ENCODE peak calls at places on chromosomes 11 and 22, in ten cellular contexts. S, L, Z, E, C, J, D, V, G and R are unnamed samples.

GRCh38 chr11:123745764-123746451 is 4.4 kb upstream of the ZNF202 start:
- DNase-seq in S (no peak), L (no peak), Z (no peak), E (no peak), C (no peak), J (no peak), D (no peak), V (no peak), G (no peak), R (no peak)

GRCh38 chr11:66676279-66676919 is 1.3 kb downstream of the RBM4B start:
- DNase-seq in S (no peak), L (no peak), Z (no peak), E (no peak), C (no peak), J (no peak), D (no peak), V (peak), G (no peak), R (no peak)

GRCh38 chr22:29291215-29291614 is 15.2 kb upstream of the GAS2L1 start:
- DNase-seq in S (no peak), L (no peak), Z (no peak), E (no peak), C (no peak), J (no peak), D (no peak), V (no peak), G (no peak), R (no peak)

GRCh38 chr22:43622886-43623285 is 189.2 kb downstream of the EFCAB6 start:
- DNase-seq in S (no peak), L (no peak), Z (no peak), E (no peak), C (no peak), J (no peak), D (no peak), V (no peak), G (no peak), R (no peak)

GRCh38 chr11:12441081-12441801 is 63.9 kb downstream of the PARVA start:
- DNase-seq in S (no peak), L (no peak), Z (no peak), E (no peak), C (no peak), J (no peak), D (no peak), V (no peak), G (no peak), R (no peak)

GRCh38 chr11:85875505-85875904 is 20.3 kb downstream of the CCDC83 start:
- DNase-seq in S (no peak), L (no peak), Z (no peak), E (no peak), C (no peak), J (no peak), D (no peak), V (no peak), G (no peak), R (no peak)

GRCh38 chr22:45231293-45231692 is 9.4 kb downstream of the KIAA0930 start:
- DNase-seq in S (no peak), L (no peak), Z (no peak), E (no peak), C (no peak), J (no peak), D (no peak), V (no peak), G (no peak), R (no peak)

GRCh38 chr11:1921576-1922141 is 2.2 kb downstream of the TNNT3 start:
- DNase-seq in S (no peak), L (no peak), Z (no peak), E (no peak), C (peak), J (no peak), D (peak), V (peak), G (no peak), R (no peak)

GRCh38 chr22:34976886-34977285 is 89.1 kb upstream of the ISX start:
- DNase-seq in S (no peak), L (no peak), Z (no peak), E (no peak), C (no peak), J (no peak), D (no peak), V (no peak), G (no peak), R (no peak)

GRCh38 chr11:70364745-70365535 is 33.4 kb upstream of the CTTN start:
- DNase-seq in S (no peak), L (no peak), Z (peak), E (no peak), C (no peak), J (no peak), D (no peak), V (no peak), G (no peak), R (no peak)

GRCh38 chr11:7561562-7561961 is 47.8 kb downstream of the PPFIBP2 start:
- DNase-seq in S (no peak), L (no peak), Z (no peak), E (no peak), C (no peak), J (no peak), D (no peak), V (no peak), G (no peak), R (no peak)

GRCh38 chr22:38070250-38070921 is 13.2 kb downstream of the PICK1 start:
- DNase-seq in S (no peak), L (no peak), Z (no peak), E (no peak), C (no peak), J (no peak), D (no peak), V (no peak), G (no peak), R (no peak)

GRCh38 chr11:33801821-33802413 is 27.6 kb upstream of the FBXO3 start:
- DNase-seq in S (no peak), L (no peak), Z (no peak), E (no peak), C (no peak), J (no peak), D (no peak), V (no peak), G (no peak), R (no peak)

GRCh38 chr22:36397081-36397766 is 9.5 kb upstream of the MYH9 start:
- DNase-seq in S (no peak), L (no peak), Z (no peak), E (peak), C (no peak), J (no peak), D (no peak), V (no peak), G (peak), R (no peak)

GRCh38 chr22:39658367-39658766 is 87.8 kb downstream of the CACNA1I start:
- DNase-seq in S (no peak), L (no peak), Z (no peak), E (no peak), C (no peak), J (no peak), D (no peak), V (no peak), G (no peak), R (no peak)

GRCh38 chr22:43539572-43540533 is 128.0 kb downstream of the MPPED1 start:
- DNase-seq in S (no peak), L (no peak), Z (no peak), E (no peak), C (no peak), J (no peak), D (no peak), V (no peak), G (no peak), R (no peak)

GRCh38 chr11:32829680-32830412 is at the start of gene PRRG4:
- DNase-seq in S (peak), L (no peak), Z (peak), E (no peak), C (peak), J (peak), D (peak), V (peak), G (peak), R (peak)

GRCh38 chr11:27281740-27282139 is 81.3 kb downstream of the CCDC34 start:
- DNase-seq in S (no peak), L (no peak), Z (no peak), E (peak), C (no peak), J (no peak), D (no peak), V (no peak), G (no peak), R (no peak)

GRCh38 chr11:124339671-124340447 is 19.9 kb upstream of the OR8D2 start:
- DNase-seq in S (no peak), L (no peak), Z (no peak), E (peak), C (no peak), J (no peak), D (no peak), V (no peak), G (no peak), R (no peak)

GRCh38 chr11:76234704-76235232 is 28.5 kb upstream of the WNT11 start:
- DNase-seq in S (peak), L (no peak), Z (peak), E (no peak), C (peak), J (peak), D (peak), V (no peak), G (no peak), R (peak)

GRCh38 chr11:76233936-76234703 is 27.8 kb upstream of the WNT11 start:
- DNase-seq in S (peak), L (peak), Z (peak), E (no peak), C (peak), J (no peak), D (peak), V (peak), G (peak), R (peak)

GRCh38 chr11:76236092-76237026 is 30.1 kb upstream of the WNT11 start:
- DNase-seq in S (no peak), L (peak), Z (no peak), E (no peak), C (peak), J (peak), D (no peak), V (no peak), G (peak), R (no peak)

GRCh38 chr11:76237041-76237649 is 30.8 kb upstream of the WNT11 start:
- DNase-seq in S (no peak), L (no peak), Z (no peak), E (no peak), C (no peak), J (no peak), D (no peak), V (no peak), G (peak), R (no peak)

GRCh38 chr11:76235233-76236091 is 29.2 kb upstream of the WNT11 start:
- DNase-seq in S (peak), L (peak), Z (peak), E (peak), C (peak), J (peak), D (peak), V (peak), G (peak), R (peak)
- TF ChIP-seq POLR2A in S (peak), L (peak), Z (no peak), E (peak), C (no peak), J (no peak), D (peak), V (peak), G (no peak), R (peak)

GRCh38 chr11:3126207-3126865 is 38.8 kb downstream of the OSBPL5 start:
- DNase-seq in S (no peak), L (no peak), Z (peak), E (no peak), C (peak), J (no peak), D (no peak), V (peak), G (peak), R (peak)

GRCh38 chr11:3127706-3128355 is 37.3 kb downstream of the OSBPL5 start:
- DNase-seq in S (no peak), L (no peak), Z (no peak), E (no peak), C (peak), J (no peak), D (no peak), V (no peak), G (no peak), R (no peak)

GRCh38 chr11:3128356-3129180 is 36.5 kb downstream of the OSBPL5 start:
- DNase-seq in S (no peak), L (no peak), Z (no peak), E (no peak), C (no peak), J (no peak), D (no peak), V (no peak), G (no peak), R (no peak)

GRCh38 chr11:3129181-3129590 is 35.9 kb downstream of the OSBPL5 start:
- DNase-seq in S (no peak), L (no peak), Z (no peak), E (no peak), C (no peak), J (no peak), D (no peak), V (no peak), G (no peak), R (no peak)

GRCh38 chr11:3126901-3127691 is 38.0 kb downstream of the OSBPL5 start:
- DNase-seq in S (no peak), L (no peak), Z (no peak), E (no peak), C (peak), J (no peak), D (no peak), V (peak), G (no peak), R (no peak)
- H3K4me3 ChIP-seq in S (no peak), L (no peak), Z (peak), E (no peak), C (no peak), J (no peak), D (no peak), V (no peak), G (no peak), R (no peak)

DNA sequence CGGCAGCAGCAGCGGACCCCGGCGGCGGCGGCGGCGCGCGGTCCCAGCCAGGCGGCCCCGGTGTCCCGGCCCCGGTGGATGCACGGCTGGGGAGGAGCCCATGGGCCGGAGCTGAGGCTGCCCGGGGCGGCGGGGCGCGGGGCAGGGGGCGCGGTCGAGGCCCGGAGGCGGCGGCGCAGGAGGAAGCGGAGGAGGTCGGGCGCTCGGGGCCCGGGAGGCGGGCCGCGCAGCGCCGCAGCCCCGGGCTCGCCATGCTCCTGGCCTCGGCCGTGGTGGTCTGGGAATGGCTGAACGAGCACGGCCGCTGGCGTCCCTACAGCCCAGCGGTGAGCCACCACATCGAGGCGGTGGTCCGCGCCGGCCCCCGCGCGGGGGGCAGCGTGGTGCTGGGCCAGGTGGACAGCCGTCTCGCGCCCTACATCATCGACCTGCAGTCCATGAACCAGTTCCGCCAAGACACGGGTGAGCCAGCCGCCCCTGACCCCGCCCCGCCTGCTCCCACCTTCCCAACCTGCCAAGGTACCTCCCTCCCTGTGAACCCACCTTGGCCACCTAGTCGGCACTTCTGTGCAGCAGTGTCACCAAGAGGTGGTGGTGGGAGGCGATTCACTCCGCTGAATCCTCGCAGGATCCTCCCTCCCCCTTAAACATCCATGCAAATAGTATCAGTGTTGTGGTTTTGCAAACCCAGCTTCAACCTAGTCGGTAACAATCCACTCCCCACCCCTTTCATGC is 580 bp downstream of the DTX4 start:
- DNase-seq in S (no peak), L (peak), Z (no peak), E (peak), C (no peak), J (peak), D (peak), V (peak), G (peak), R (no peak)
- TF ChIP-seq POLR2A in S (no peak), L (no peak), Z (no peak), E (no peak), C (no peak), J (no peak), D (no peak), V (no peak), G (no peak), R (no peak)

GRCh38 chr22:32780726-32781310 is 20.7 kb upstream of the TIMP3 start:
- DNase-seq in S (no peak), L (no peak), Z (no peak), E (no peak), C (no peak), J (no peak), D (no peak), V (no peak), G (no peak), R (no peak)
- H3K4me3 ChIP-seq in S (no peak), L (no peak), Z (no peak), E (no peak), C (no peak), J (no peak), D (no peak), V (no peak), G (no peak), R (no peak)